ENCODE peak calls at places on chromosomes 11 and 22, in six cellular contexts. A is mesendoderm, Y is GM23248, K is heart right ventricle, T is kidney, J is ascending aorta. X is an unnamed sample.
A peak's percentile ranks its signal among the peaks of the same experiment; 100 is the strongest.

GRCh38 chr22:35959121-35959800 is 69.4 kb downstream of the RBFOX2 start:
- DNase-seq in A (no peak), Y (no peak), K (no peak), T (no peak), J (no peak), X (no peak)

GRCh38 chr22:37196539-37197450 is 8.7 kb upstream of the C1QTNF6 start:
- DNase-seq in A (peak; percentile 56), Y (peak; percentile 94), K (peak; percentile 92), T (peak; percentile 96), J (peak; percentile 37), X (peak; percentile 86)

GRCh38 chr11:26904114-26904513 is 89.8 kb upstream of the FIBIN start:
- DNase-seq in A (peak; percentile 64), Y (no peak), K (no peak), T (no peak), J (no peak), X (no peak)

GRCh38 chr22:35312198-35313059 is 12.7 kb downstream of the TOM1 start:
- DNase-seq in A (no peak), Y (peak; percentile 96), K (no peak), T (no peak), J (no peak), X (peak; percentile 88)

GRCh38 chr11:79393362-79394043 is 47.3 kb downstream of the TENM4 start:
- DNase-seq in A (peak; percentile 92), Y (peak; percentile 9), K (no peak), T (no peak), J (no peak), X (no peak)

GRCh38 chr11:6655020-6655789 is 404 bp downstream of the DCHS1 start:
- DNase-seq in A (no peak), Y (peak; percentile 58), K (peak; percentile 45), T (peak; percentile 78), J (no peak), X (no peak)

GRCh38 chr11:6258141-6258540 is 1.5 kb upstream of the CCKBR start:
- DNase-seq in A (no peak), Y (no peak), K (no peak), T (no peak), J (no peak), X (no peak)

GRCh38 chr11:30016588-30017363 is at the start of gene KCNA4:
- DNase-seq in A (peak; percentile 76), Y (peak; percentile 38), K (peak; percentile 51), T (peak; percentile 56), J (no peak), X (no peak)

GRCh38 chr22:36331912-36332622 is 55.7 kb downstream of the MYH9 start:
- DNase-seq in A (peak; percentile 50), Y (peak; percentile 53), K (peak; percentile 83), T (peak; percentile 93), J (no peak), X (no peak)

GRCh38 chr22:36243996-36244395 is 4.7 kb upstream of the APOL2 start:
- DNase-seq in A (no peak), Y (no peak), K (no peak), T (no peak), J (no peak), X (no peak)

GRCh38 chr22:47209077-47209514 is 446.6 kb downstream of the TBC1D22A start:
- DNase-seq in A (no peak), Y (no peak), K (no peak), T (peak; percentile 41), J (no peak), X (no peak)

DNA sequence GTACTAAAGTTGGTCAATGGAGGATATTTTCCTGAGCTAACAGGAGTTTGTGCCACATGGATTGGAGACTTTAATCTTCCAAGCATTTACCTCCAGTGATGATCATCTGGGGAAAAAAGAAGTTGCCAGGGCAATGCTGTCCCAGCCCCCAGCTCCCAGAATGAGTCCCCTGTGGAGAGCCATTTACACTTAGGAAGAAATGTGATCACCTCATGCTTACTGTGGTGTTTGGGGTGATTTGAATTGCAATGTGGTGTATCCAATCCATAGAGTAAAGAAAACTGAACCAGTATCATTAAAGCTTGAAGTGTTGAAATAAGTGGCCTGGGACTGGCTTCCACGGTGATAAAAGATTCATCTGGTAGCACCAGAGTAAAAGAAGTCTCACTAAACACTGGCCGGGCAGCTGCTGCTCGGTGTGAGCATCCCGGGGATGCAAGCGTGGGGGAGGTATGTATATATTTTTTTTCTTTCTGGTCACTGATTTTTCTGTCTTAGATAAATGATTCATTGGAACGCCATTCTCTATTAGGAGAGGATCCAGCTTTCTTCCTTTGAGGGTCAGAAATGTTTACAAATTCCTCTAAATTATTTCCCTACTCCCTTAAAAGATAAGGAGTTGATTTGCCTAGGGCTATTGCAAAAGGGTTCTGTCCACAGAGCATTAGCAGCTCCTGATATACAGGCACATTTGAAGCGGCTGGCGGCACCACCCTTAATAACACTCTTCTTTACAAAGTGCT is 117.1 kb upstream of the NTM start:
- DNase-seq in A (peak; percentile 96), Y (no peak), K (no peak), T (no peak), J (no peak), X (no peak)
- H3K27ac ChIP-seq in A (peak overlapping the region; percentile 97), Y (no peak overlapping the region), K (no peak overlapping the region), T (no peak overlapping the region), J (no peak overlapping the region), X (no peak overlapping the region)

DNA sequence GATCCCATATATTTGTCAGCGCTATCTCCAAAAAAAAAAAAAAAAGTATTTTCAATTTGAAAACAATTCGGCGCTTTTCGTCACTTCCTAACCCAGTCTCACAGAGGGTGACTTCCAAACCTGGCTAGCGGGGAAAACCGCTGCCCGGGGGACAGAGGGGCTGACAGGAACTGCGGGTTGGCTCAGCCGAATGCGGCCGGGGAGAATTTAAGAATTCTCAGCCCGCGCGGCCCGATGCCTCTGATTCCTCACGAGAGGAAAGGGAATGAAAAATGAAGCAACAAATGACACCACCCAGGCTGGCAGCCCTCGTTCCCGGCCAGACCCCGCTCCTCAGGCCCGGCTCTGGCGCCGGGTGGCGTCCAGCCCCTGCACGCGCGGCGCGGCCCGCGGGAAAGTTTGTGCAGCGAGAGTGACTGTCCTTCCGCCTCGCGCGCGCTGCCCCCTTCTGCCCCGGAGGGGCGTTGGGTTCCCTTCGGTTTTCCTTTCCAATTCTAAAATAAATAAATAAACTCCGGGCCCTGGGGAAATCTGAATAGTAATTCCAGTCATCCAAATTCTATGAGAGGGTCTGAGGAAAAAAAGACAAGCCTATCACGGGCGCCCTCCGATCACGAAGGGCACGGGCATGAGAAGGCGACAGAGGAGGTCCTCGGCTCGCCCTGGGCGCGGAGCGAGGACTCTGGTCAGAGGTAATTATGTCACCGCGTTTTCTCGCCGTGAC is 4.8 kb upstream of the PAX6 start:
- DNase-seq in A (no peak), Y (peak; percentile 53), K (no peak), T (no peak), J (no peak), X (no peak)
- H3K4me3 ChIP-seq in A (no peak overlapping the region), Y (peak overlapping the region; percentile 51), K (peak overlapping the region; percentile 41), T (no peak overlapping the region), J (peak overlapping the region; percentile 38), X (peak overlapping the region; percentile 68)

GRCh38 chr11:36454991-36455611 is 55.0 kb downstream of the TRAF6 start:
- DNase-seq in A (no peak), Y (peak; percentile 55), K (peak; percentile 23), T (no peak), J (no peak), X (no peak)

GRCh38 chr11:36455658-36456111 is 54.4 kb downstream of the TRAF6 start:
- DNase-seq in A (peak; percentile 62), Y (peak; percentile 98), K (peak; percentile 84), T (peak; percentile 95), J (peak; percentile 61), X (peak; percentile 73)

GRCh38 chr11:36458129-36458918 is 51.7 kb downstream of the TRAF6 start:
- DNase-seq in A (no peak), Y (no peak), K (no peak), T (no peak), J (no peak), X (no peak)

GRCh38 chr11:36454551-36454950 is 55.5 kb downstream of the TRAF6 start:
- DNase-seq in A (no peak), Y (no peak), K (no peak), T (no peak), J (no peak), X (no peak)

DNA sequence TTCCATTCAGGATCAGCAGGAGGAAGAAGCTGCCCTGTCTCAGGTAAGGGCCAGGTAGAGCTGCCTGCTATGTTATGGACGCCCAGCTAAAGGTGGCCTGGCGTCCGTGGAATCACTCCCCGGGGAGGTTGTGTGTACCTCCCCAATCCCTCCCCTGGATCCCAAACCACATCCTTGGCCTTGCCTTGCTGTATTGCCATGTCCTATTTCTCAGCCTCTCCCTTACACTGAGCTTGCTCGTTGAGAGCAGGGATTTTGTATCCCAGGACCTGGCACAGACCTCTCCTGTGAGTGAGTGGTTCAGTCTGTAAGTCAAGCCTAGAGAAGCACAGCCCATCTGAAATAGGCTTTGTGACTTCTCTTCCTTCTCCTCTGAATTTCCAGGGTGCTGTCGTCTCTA is 53.9 kb downstream of the TRAF6 start:
- DNase-seq in A (no peak), Y (no peak), K (no peak), T (no peak), J (no peak), X (no peak)
- H3K27ac ChIP-seq in A (no peak overlapping the region), Y (peak overlapping the region; percentile 95), K (peak overlapping the region; percentile 78), T (peak overlapping the region; percentile 23), J (peak overlapping the region; percentile 93), X (peak overlapping the region; percentile 54)

DNA sequence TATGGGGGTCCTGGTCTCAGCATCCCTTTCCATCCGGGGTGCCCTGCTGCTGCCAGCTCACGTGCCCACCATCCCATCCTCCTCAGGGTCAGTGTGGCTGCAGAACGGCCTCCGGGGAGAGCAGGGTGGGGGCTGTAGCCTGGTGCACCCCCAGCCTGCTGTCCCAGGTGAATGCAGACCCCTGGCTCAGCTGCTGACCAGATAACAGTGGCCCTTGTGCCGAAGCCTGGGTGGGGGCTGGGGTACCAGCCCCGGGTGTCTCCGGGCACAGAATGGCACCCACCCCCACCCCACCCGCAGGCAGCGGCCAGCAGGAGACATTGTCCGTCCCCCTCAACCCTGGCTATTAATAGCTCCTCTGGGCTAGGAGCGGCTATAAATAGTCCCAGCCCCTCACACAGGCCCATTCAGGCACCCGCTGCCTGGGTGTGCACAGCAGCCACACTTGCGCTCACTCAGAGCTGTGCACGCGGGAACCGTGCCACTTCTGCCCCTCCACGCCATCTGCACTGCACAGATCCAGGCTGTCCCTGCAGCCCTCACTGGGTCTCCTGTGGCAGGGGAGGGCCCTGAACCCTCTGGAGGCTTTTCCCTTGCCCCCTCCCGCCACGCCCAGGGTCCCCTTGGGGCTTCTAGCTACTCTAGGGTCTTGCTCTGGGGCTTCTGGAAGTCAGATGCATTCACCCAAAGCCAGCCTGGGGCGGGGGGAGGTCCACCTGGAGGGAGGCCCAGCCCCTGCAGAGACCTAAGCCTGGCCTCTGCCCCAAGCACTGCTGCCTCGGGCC is 18.7 kb downstream of the CRELD2 start:
- DNase-seq in A (no peak), Y (no peak), K (peak; percentile 66), T (no peak), J (no peak), X (no peak)
- H3K4me3 ChIP-seq in A (no peak overlapping the region), Y (no peak overlapping the region), K (peak overlapping the region; percentile 54), T (no peak overlapping the region), J (no peak overlapping the region), X (peak overlapping the region; percentile 0)

GRCh38 chr11:121581607-121582006 is 128.8 kb upstream of the SORL1-AS1 start:
- DNase-seq in A (no peak), Y (no peak), K (no peak), T (no peak), J (no peak), X (no peak)
- H3K27ac ChIP-seq in A (no peak overlapping the region), Y (no peak overlapping the region), K (no peak overlapping the region), T (no peak overlapping the region), J (no peak overlapping the region), X (no peak overlapping the region)